ENCODE peak calls at places on chromosomes 11 and 22, in six cellular contexts. X is HCT116, O is H1, K is A549, L is endothelial cell of umbilical vein, A is GM12878. T is an unnamed sample.

GRCh38 chr11:1870326-1870696 is 17.4 kb downstream of the LSP1 start:
- DNase-seq in X (no peak), O (no peak), K (no peak), L (no peak), A (no peak), T (no peak)

GRCh38 chr11:64285885-64286800 is 495 bp downstream of the GPR137 start:
- DNase-seq in X (no peak), O (no peak), K (peak), L (no peak), A (no peak), T (peak)

GRCh38 chr11:76574879-76575278 is 95.7 kb downstream of the LRRC32 start:
- DNase-seq in X (no peak), O (no peak), K (no peak), L (no peak), A (no peak), T (no peak)

GRCh38 chr22:27094633-27095308 is 437.4 kb downstream of the MIAT start:
- DNase-seq in X (no peak), O (no peak), K (no peak), L (no peak), A (no peak), T (no peak)

GRCh38 chr11:75474878-75475766 is 42.1 kb upstream of the KLHL35 start:
- DNase-seq in X (no peak), O (peak), K (no peak), L (no peak), A (no peak), T (peak)

GRCh38 chr11:73170140-73170539 is 28.0 kb upstream of the FCHSD2 start:
- DNase-seq in X (no peak), O (no peak), K (no peak), L (no peak), A (no peak), T (no peak)

GRCh38 chr22:23774922-23775436 is 2.3 kb downstream of the MMP11 start:
- DNase-seq in X (no peak), O (no peak), K (no peak), L (no peak), A (no peak), T (no peak)

GRCh38 chr11:113806403-113806802 is 26.8 kb downstream of the CLDN25 start:
- DNase-seq in X (peak), O (no peak), K (peak), L (peak), A (no peak), T (peak)

GRCh38 chr11:94524293-94524692 is 12.0 kb downstream of the C11orf97 start:
- DNase-seq in X (no peak), O (no peak), K (no peak), L (no peak), A (no peak), T (no peak)

GRCh38 chr11:63770763-63771162 is 2.2 kb upstream of the ZFTA start:
- DNase-seq in X (no peak), O (no peak), K (no peak), L (no peak), A (no peak), T (peak)

GRCh38 chr11:106156290-106156937 is 79.0 kb downstream of the AASDHPPT start:
- DNase-seq in X (peak), O (no peak), K (peak), L (peak), A (peak), T (peak)

GRCh38 chr11:1146311-1146864 is 11.4 kb upstream of the MUC5AC start:
- DNase-seq in X (no peak), O (no peak), K (no peak), L (no peak), A (no peak), T (no peak)

GRCh38 chr11:128095459-128096096 is 491.8 kb downstream of the ETS1 start:
- DNase-seq in X (peak), O (no peak), K (no peak), L (peak), A (no peak), T (peak)

GRCh38 chr11:889686-890475 is 20.7 kb downstream of the CHID1 start:
- DNase-seq in X (no peak), O (no peak), K (no peak), L (no peak), A (no peak), T (no peak)

GRCh38 chr11:68965901-68966868 is 14.6 kb downstream of the MRGPRD start:
- DNase-seq in X (no peak), O (no peak), K (no peak), L (no peak), A (no peak), T (no peak)

GRCh38 chr11:69534166-69534530 is 52.7 kb downstream of the LINC01488 start:
- DNase-seq in X (no peak), O (no peak), K (no peak), L (no peak), A (no peak), T (no peak)

GRCh38 chr11:100602716-100603115 is 84.4 kb upstream of the ARHGAP42 start:
- DNase-seq in X (no peak), O (no peak), K (no peak), L (no peak), A (no peak), T (no peak)

GRCh38 chr11:35553831-35554230 is 28.4 kb upstream of the PAMR1 start:
- DNase-seq in X (no peak), O (no peak), K (no peak), L (no peak), A (no peak), T (no peak)

GRCh38 chr11:17827006-17827405 is 92.4 kb downstream of the KCNC1 start:
- DNase-seq in X (no peak), O (no peak), K (peak), L (no peak), A (no peak), T (peak)

DNA sequence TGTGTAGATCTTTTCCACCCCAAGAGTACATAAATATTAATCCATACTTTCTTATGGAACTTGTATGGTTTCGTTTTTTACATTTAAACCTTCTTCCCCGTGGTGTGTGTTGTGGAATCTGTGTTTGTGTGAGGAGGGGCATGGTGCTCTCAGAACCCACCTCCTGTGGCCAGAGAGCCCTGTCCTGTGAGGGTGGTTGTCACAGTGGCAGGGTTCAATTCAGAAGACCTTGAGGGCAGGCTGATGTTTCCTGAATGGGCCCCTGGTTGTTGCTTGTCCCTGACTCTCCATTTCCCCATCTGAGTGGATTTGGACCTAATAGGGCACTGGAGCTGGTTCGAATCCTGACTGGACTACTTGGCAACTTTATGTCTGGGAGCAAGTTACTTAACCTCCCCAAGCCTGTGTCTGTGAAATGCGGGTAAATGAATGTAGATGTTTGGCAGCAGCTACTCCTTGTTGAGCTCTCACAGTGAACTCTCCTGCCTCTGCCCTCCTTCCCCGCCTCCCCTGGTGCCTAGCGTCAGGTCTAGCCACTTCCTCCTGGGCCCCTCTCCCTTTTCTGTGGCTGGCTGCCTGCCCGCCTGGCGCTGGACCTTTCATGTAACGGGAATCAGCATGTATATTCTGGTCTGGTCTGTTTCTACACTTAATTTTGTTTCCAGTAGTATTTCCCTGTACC is 7.3 kb downstream of the NEAT1 start:
- DNase-seq in X (no peak), O (no peak), K (no peak), L (peak), A (no peak), T (peak)
- TF ChIP-seq POLR2A in X (peak), O (no peak), K (peak), L (no peak), A (peak), T (no peak)

DNA sequence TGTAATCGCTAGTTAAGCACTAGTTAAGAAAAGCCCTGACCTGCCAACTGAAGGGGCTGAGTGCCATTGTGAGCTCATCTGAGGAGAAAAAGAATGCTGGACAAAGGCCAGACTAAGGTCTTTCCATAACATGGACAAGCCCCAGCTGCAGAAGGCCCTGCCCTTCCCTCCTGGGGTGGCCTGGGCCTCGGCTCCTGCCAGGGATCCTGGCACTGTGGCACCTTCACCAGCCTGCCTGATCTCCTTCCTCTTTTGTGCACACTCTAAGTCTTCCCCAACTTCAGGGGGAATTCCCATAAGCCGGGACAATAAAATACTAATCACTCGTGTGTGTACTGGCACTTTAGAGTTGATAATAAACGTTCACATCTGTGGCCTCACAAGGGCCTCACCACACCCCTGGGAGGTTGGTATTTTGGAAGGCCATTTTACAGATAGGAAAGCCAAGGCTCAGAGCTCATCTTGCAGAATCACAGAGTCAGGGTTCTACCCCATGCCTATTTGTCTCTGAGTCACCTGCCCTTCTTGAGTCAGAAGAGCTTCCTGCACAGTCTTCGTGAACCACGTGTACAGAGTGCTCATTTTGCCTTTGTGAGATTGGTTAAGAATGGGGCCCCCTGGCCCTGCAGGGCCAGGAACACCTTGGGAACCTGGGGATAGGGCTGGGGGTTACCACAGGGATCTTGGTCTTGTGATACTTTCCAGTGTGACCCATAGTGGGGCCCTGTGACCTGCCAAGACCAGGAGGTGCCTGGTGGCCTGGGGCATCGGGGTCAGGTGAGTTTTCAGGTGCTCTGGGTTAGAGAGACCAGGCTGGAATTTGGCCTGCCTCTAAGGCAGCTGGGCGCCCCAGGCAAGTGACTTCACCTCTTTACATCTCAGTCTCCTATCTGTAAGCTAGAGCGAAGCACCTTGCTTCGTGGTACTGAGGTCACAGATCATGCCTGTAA is 9.6 kb downstream of the TMPRSS13 start:
- DNase-seq in X (no peak), O (no peak), K (no peak), L (no peak), A (no peak), T (peak)
- TF ChIP-seq MAX in X (no peak), O (no peak), K (no peak), L (no peak), A (no peak), T (peak)

GRCh38 chr11:132060546-132060945 is 690.1 kb downstream of the NTM start:
- DNase-seq in X (no peak), O (no peak), K (no peak), L (peak), A (no peak), T (no peak)

GRCh38 chr11:132068556-132068955 is 698.1 kb downstream of the NTM start:
- DNase-seq in X (no peak), O (no peak), K (no peak), L (no peak), A (no peak), T (no peak)

GRCh38 chr11:132062031-132062430 is 691.6 kb downstream of the NTM start:
- DNase-seq in X (no peak), O (no peak), K (no peak), L (no peak), A (no peak), T (no peak)

GRCh38 chr11:132062541-132062940 is 692.1 kb downstream of the NTM start:
- DNase-seq in X (no peak), O (no peak), K (no peak), L (no peak), A (no peak), T (no peak)

DNA sequence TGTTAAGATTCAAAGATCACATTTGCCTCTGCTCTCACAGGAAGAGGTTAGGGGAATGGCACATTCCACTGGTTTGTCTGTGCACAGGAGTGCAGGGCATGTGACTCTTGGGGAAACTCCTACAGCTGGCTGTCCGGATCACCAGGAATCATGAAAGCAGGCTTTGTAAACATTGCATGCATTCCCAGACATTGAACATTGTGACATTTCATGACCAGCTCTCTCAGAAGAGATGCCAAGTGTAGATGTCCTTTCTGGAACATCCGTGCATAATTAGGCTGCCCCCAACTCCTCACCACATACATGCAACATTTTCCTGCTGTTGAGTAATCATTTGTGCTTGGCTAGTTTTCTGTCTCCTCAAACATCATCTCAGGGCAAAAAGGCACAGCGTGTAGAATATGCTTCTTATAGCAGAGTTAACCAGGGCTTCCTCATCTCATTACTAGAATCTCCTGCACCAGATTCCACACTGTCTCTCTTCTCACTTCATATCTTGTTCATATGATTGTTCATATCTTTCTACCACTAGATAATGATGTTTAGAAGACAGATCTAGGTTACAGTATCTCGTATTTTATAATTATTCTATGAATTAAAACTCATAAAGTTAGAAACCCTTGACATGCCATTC is 694.7 kb downstream of the NTM start:
- DNase-seq in X (no peak), O (no peak), K (no peak), L (peak), A (no peak), T (no peak)
- TF ChIP-seq POLR2A in X (no peak), O (no peak), K (no peak), L (no peak), A (no peak), T (no peak)

DNA sequence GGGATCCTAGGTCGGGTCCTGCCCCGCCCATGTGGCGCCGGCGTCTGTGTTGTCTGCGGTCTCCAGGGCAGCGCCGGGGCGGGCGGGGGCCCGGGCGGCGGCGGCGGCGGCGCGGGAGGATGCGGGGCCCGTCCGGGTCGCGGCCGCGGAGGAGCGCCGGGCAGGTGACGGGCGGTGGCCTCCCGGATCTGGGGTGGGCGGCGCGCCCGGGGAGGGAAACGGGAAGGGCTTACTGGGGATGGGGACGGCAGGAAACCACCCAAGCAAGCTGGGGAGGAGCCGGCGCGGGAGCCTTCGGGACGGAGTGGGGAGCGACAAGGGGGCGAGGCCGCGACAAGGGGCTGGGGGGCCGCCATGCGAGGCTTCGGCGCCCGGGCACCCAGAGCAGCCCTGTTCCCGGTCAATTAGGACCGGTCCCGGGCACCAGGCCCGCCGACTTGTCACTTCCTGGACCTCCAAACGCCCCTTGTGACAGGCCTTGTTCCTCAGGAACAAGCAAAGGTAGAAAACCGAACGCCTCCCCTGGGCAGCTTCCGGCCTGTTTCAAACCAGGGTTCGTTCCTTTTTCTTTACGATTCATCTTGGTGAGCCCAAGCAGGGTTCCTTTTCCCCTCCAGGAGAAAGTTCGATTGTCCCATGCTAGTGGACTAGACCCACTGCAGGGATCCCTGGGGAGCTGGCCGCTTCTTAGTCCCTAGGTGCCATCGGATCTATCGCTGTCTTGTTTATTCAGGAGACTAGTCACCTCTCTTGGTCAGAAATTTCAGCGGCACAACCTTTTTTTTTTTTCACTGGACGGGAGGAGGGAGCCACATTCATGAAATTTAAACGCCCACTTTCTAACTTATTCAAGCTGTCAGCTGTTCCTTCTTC is 486 bp downstream of the JHY start:
- DNase-seq in X (peak), O (no peak), K (peak), L (peak), A (no peak), T (peak)
- TF ChIP-seq MAX in X (no peak), O (no peak), K (no peak), L (no peak), A (no peak), T (no peak)

DNA sequence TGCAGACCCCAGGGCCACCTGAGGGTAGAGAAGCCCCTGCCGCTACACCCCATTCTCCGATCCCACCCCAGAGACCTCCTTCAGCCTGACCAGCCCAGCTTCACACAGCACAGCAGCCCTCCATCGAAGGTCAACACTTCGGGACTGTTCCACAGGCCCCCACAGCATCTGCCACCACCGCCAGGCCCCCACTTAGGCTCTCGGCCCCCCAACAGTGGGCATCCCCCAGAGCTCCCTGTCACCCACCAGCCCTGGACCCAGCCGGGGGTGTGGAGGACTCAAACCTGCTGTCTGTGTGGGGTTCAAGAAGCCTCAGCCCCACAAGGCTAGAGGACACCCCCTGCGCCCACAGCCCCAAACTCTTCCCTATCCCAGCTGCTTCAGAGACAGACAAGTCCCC is 6.2 kb downstream of the SBF1 start:
- DNase-seq in X (no peak), O (no peak), K (no peak), L (no peak), A (no peak), T (no peak)
- TF ChIP-seq POLR2A in X (no peak), O (no peak), K (no peak), L (no peak), A (no peak), T (no peak)

DNA sequence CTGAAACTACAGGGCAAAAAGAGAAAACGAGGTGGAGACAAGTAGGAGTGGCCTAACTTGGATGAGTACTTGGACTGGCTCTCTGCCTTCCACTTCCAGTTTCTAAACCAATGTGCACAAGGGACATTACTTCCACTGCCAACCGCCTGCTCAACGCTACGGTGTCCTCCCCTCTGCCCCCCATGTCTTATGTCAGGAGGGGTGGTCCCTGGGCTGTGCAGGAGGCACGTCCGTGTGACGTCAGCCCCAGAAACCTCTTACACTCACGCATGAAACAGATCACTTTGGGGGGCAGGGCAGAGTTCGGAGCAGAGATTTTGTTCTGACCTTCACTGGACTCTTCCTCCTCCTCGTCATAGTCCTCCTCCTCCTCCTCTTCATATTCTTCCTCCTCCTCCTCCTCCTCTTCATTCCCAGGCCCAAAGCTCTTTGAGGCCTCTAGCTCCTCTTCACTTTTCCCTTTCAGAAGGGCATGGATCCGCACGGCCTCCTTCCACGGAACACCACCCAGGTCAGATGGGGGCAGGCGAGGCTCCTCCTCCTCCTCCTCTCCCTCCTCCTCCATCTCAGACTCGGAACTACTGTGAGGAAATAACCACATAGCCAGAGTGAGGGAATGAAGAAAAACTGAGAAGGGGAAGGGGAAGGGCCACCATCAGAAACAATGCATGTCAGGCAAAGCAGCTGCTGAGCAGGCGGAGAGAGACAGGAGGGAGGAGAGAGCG is 57.4 kb upstream of the BID start:
- DNase-seq in X (no peak), O (no peak), K (no peak), L (no peak), A (no peak), T (no peak)
- TF ChIP-seq MAX in X (no peak), O (no peak), K (no peak), L (no peak), A (no peak), T (no peak)

DNA sequence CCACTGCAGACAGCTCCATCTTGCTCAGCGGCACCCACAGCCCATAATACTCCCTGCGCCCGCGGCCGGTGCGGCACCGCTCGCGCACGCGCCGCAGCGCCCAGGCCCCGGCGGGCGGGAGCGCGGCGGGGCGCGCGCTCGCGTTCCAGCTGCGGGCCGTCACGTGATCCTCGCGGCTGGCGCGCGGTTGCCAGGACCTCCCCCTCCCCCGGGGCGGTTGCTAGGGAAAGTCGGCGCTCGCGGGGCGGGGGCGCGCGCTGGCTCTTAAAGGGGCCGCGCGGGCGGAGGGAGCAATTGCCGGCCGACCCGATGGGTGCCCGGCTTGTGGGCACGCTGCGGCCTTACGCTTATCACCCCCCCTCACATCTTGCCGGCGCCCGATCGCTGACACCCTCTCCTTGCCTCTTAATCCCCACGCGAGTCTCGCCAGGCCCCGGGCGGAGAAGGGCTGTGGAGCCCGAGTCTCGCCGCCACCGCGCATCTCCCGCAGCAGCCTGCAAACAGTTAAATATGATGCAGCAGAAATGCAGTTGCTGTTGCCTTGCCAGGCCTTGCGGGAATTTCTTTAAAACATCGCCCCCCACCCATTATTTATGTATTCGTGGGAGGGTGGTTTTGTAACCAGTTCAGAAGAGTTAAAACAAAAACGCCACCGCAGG is at the start of gene CBX6:
- DNase-seq in X (peak), O (peak), K (peak), L (peak), A (peak), T (peak)
- TF ChIP-seq POLR2A in X (no peak), O (peak), K (peak), L (peak), A (peak), T (peak)

T was measured in NB4.